ENCODE peak calls at places on chromosomes 6 and 20, in five cellular contexts. X is AG08396, L is ecto neural progenitor cell, C is osteocyte, D is T-helper 1 cell. H is an unnamed sample.

GRCh38 chr6:133889557-133890301 is 816 bp downstream of the TCF21 start:
- DNase-seq in X (peak; percentile 73), L (peak; percentile 74), C (no peak), D (no peak), H (no peak)

GRCh38 chr6:36917541-36918193 is 31.9 kb downstream of the C6orf89 start:
- DNase-seq in X (peak; percentile 52), L (no peak), C (no peak), D (no peak), H (no peak)

GRCh38 chr20:24629668-24630067 is 160.2 kb downstream of the SYNDIG1 start:
- DNase-seq in X (no peak), L (no peak), C (peak; percentile 51), D (no peak), H (no peak)

GRCh38 chr6:43911625-43912577 is 141.9 kb downstream of the VEGFA start:
- DNase-seq in X (no peak), L (no peak), C (no peak), D (no peak), H (no peak)

GRCh38 chr6:117840541-117840983 is 66.5 kb upstream of the SLC35F1 start:
- DNase-seq in X (no peak), L (peak; percentile 42), C (no peak), D (no peak), H (peak; percentile 84)

GRCh38 chr6:33848498-33848897 is 44.7 kb upstream of the MLN start:
- DNase-seq in X (no peak), L (no peak), C (no peak), D (no peak), H (no peak)

GRCh38 chr6:5979650-5980427 is 26.9 kb downstream of the NRN1 start:
- DNase-seq in X (no peak), L (no peak), C (no peak), D (no peak), H (no peak)

GRCh38 chr6:102766946-102767345 is 1373.4 kb downstream of the GRIK2 start:
- DNase-seq in X (no peak), L (no peak), C (no peak), D (no peak), H (no peak)

GRCh38 chr6:90703383-90703782 is 116.5 kb upstream of the MAP3K7 start:
- DNase-seq in X (no peak), L (no peak), C (no peak), D (no peak), H (no peak)

GRCh38 chr6:143620461-143620860 is 57.3 kb upstream of the PHACTR2 start:
- DNase-seq in X (no peak), L (no peak), C (no peak), D (no peak), H (no peak)

GRCh38 chr20:18739785-18740184 is 73.8 kb upstream of the SCP2D1 start:
- DNase-seq in X (peak; percentile 31), L (no peak), C (no peak), D (no peak), H (no peak)

GRCh38 chr20:58981564-58982364 is 708 bp downstream of the NELFCD start:
- DNase-seq in X (no peak), L (no peak), C (no peak), D (no peak), H (peak; percentile 34)

GRCh38 chr6:11025911-11026635 is 18.0 kb downstream of the ELOVL2 start:
- DNase-seq in X (no peak), L (no peak), C (no peak), D (no peak), H (no peak)

GRCh38 chr6:127436578-127437110 is 22.5 kb downstream of the KIAA0408 start:
- DNase-seq in X (no peak), L (no peak), C (no peak), D (no peak), H (no peak)

GRCh38 chr6:129623008-129623732 is 86.8 kb downstream of the ARHGAP18 start:
- DNase-seq in X (no peak), L (no peak), C (no peak), D (no peak), H (no peak)

GRCh38 chr6:501891-502601 is 110.5 kb downstream of the IRF4 start:
- DNase-seq in X (no peak), L (no peak), C (no peak), D (peak; percentile 50), H (no peak)

GRCh38 chr20:60297649-60298048 is 339.4 kb downstream of the CDH26 start:
- DNase-seq in X (no peak), L (no peak), C (no peak), D (no peak), H (no peak)

GRCh38 chr20:31894980-31895675 is 24.7 kb downstream of the TTLL9 start:
- DNase-seq in X (peak; percentile 71), L (no peak), C (no peak), D (no peak), H (peak; percentile 99)

GRCh38 chr6:39902136-39902535 is 32.1 kb downstream of the MOCS1 start:
- DNase-seq in X (no peak), L (no peak), C (no peak), D (no peak), H (no peak)